ENCODE peak calls at places on chromosomes 5 and 9, in nine cellular contexts. J is CD4-positive, alpha-beta T cell; W is NCI-H146; Z is hypothalamus; Y is stimulated activated CD8-positive, alpha-beta memory T cell treated with anti-CD3 and anti-CD28 coated beads, Interleukin-4, amount 100 ng/mL, for 4 hours; Q is hepatic stellate cell; G is memory B cell; D is NCI-H345; V is activated T-helper 1 cell treated with anti-CD3 and anti-CD28 coated beads, Interleukin-12 subunit alpha, Interleukin-12 subunit beta, Interleukin-2, Interleukin-4 antibody, amounts not matched to agents 30 ng/mL and 10 ng/mL and 1 ng/mL, durations not matched to agents 14 hours and 24 hours and 36 hours. O is an unnamed sample.

GRCh38 chr5:54514841-54515432 is 2.6 kb upstream of the SNX18 start:
- DNase-seq in J (no peak), V (no peak), D (no peak), Q (no peak), Z (no peak), W (no peak), Y (no peak), G (no peak), O (no peak)

GRCh38 chr5:94693043-94693822 is 74.8 kb downstream of the SLF1 start:
- DNase-seq in Q (no peak), Z (no peak), W (peak), Y (no peak), V (no peak), J (no peak), D (peak), G (peak), O (no peak)

GRCh38 chr9:69900406-69900805 is 79.8 kb downstream of the CFAP95 start:
- DNase-seq in V (no peak), G (no peak), W (no peak), J (no peak), Z (no peak), Y (no peak), Q (no peak), D (no peak), O (no peak)

GRCh38 chr9:2181794-2182193 is 166.6 kb downstream of the SMARCA2 start:
- DNase-seq in Y (no peak), D (no peak), V (no peak), Z (no peak), G (no peak), W (peak), Q (no peak), J (no peak), O (peak)

GRCh38 chr5:141560141-141560540 is 58.7 kb downstream of the DIAPH1 start:
- DNase-seq in G (no peak), Z (no peak), Y (no peak), D (peak), V (no peak), Q (no peak), W (peak), J (no peak), O (no peak)

GRCh38 chr5:108379722-108380530 is 2.0 kb downstream of the FBXL17 start:
- DNase-seq in Y (no peak), D (no peak), V (no peak), G (no peak), Z (no peak), Q (no peak), W (no peak), J (no peak), O (no peak)

GRCh38 chr9:4228606-4229005 is 71.3 kb downstream of the GLIS3 start:
- DNase-seq in Y (no peak), V (no peak), W (no peak), Z (no peak), Q (no peak), G (no peak), D (no peak), J (no peak), O (no peak)

GRCh38 chr5:172429201-172429940 is 25.0 kb downstream of the SH3PXD2B start:
- DNase-seq in Y (no peak), D (no peak), V (no peak), J (no peak), G (no peak), W (no peak), Q (no peak), Z (no peak), O (no peak)

GRCh38 chr5:2205596-2205995 is 322.9 kb upstream of the IRX4 start:
- DNase-seq in G (no peak), Z (no peak), Q (no peak), Y (no peak), D (no peak), J (no peak), V (no peak), W (no peak), O (no peak)

GRCh38 chr5:71586052-71586940 is 844 bp upstream of the MCCC2 start:
- DNase-seq in Q (peak), V (no peak), Y (no peak), G (no peak), W (peak), J (no peak), D (no peak), Z (no peak), O (no peak)

GRCh38 chr9:105138306-105138801 is 106.1 kb upstream of the SLC44A1 start:
- DNase-seq in Q (no peak), J (no peak), Z (no peak), V (no peak), D (peak), G (no peak), Y (no peak), W (peak), O (peak)

GRCh38 chr5:164573397-164573796 is 1068.0 kb downstream of the MAT2B start:
- DNase-seq in D (no peak), Z (no peak), Q (no peak), W (no peak), V (no peak), Y (no peak), J (no peak), G (no peak), O (no peak)

GRCh38 chr9:137656416-137656815 is 37.6 kb downstream of the EHMT1 start:
- DNase-seq in V (no peak), J (no peak), W (no peak), Y (no peak), Z (no peak), D (no peak), Q (no peak), G (no peak), O (no peak)

GRCh38 chr5:38847549-38848341 is 1.9 kb downstream of the OSMR start:
- DNase-seq in D (no peak), J (no peak), Q (no peak), V (no peak), Y (no peak), Z (no peak), G (no peak), W (no peak), O (no peak)

GRCh38 chr5:179858241-179858585 is 404 bp downstream of the MRNIP start:
- DNase-seq in G (peak), J (peak), D (peak), W (peak), Q (peak), V (peak), Z (no peak), Y (peak), O (no peak)

GRCh38 chr9:99948896-99949295 is 42.4 kb downstream of the STX17 start:
- DNase-seq in Q (no peak), D (no peak), Z (no peak), Y (no peak), V (no peak), G (no peak), J (no peak), W (no peak), O (no peak)

GRCh38 chr5:80967500-80968181 is 7.5 kb downstream of the RASGRF2 start:
- DNase-seq in Q (peak), D (no peak), Z (no peak), Y (no peak), W (peak), V (no peak), J (no peak), G (no peak), O (no peak)

GRCh38 chr5:169344629-169345028 is 43.7 kb upstream of the SLIT3 start:
- DNase-seq in Z (no peak), Q (no peak), D (no peak), V (no peak), W (no peak), G (no peak), J (no peak), Y (no peak), O (no peak)

GRCh38 chr5:76082790-76083554 is at the start of gene SV2C:
- DNase-seq in J (peak), Z (no peak), D (peak), W (peak), V (no peak), Y (no peak), Q (peak), G (no peak), O (peak)

GRCh38 chr9:110602281-110602680 is 22.7 kb upstream of the SVEP1 start:
- DNase-seq in J (no peak), G (no peak), Z (no peak), Y (no peak), V (no peak), W (no peak), D (no peak), Q (no peak), O (no peak)

GRCh38 chr9:135702002-135702721 is at the start of gene KCNT1:
- DNase-seq in Z (peak), J (peak), Q (peak), Y (peak), V (peak), W (peak), D (peak), G (peak), O (peak)

GRCh38 chr9:76988941-76989340 is 30.5 kb upstream of the FOXB2 start:
- DNase-seq in Z (no peak), G (no peak), J (no peak), D (no peak), Q (no peak), Y (no peak), V (no peak), W (no peak), O (no peak)

GRCh38 chr5:126948011-126948355 is 82.4 kb downstream of the MARCHF3 start:
- DNase-seq in G (no peak), W (no peak), J (no peak), Q (no peak), V (no peak), D (no peak), Y (no peak), Z (no peak), O (no peak)

GRCh38 chr9:75185585-75186170 is 97.4 kb downstream of the OSTF1 start:
- DNase-seq in Z (no peak), G (no peak), W (no peak), J (peak), Q (no peak), Y (peak), V (peak), D (peak), O (peak)

GRCh38 chr9:124392855-124393460 is 22.3 kb downstream of the PSMB7 start:
- DNase-seq in V (no peak), G (no peak), J (no peak), Y (no peak), Z (peak), W (peak), D (peak), Q (peak), O (peak)

GRCh38 chr9:77440057-77440456 is 208.1 kb downstream of the GNA14 start:
- DNase-seq in Y (no peak), J (no peak), Z (no peak), V (no peak), D (peak), G (no peak), Q (no peak), W (peak), O (no peak)

GRCh38 chr9:18274693-18275092 is 199.3 kb upstream of the ADAMTSL1 start:
- DNase-seq in Q (no peak), D (peak), V (no peak), Z (no peak), W (no peak), G (no peak), Y (no peak), J (no peak), O (no peak)

GRCh38 chr9:131951905-131952304 is 127.8 kb downstream of the MED27 start:
- DNase-seq in Z (peak), J (no peak), V (no peak), Y (no peak), D (no peak), Q (peak), G (no peak), W (no peak), O (no peak)

GRCh38 chr9:80061940-80062339 is 490.2 kb downstream of the TLE4 start:
- DNase-seq in Z (no peak), G (no peak), D (no peak), Q (peak), Y (no peak), W (no peak), J (no peak), V (no peak), O (no peak)

GRCh38 chr9:16884373-16884772 is 13.9 kb upstream of the BNC2 start:
- DNase-seq in W (no peak), G (no peak), V (no peak), J (no peak), D (no peak), Y (no peak), Q (no peak), Z (no peak), O (no peak)

GRCh38 chr5:155522540-155522939 is 509.0 kb downstream of the KIF4B start:
- DNase-seq in V (no peak), Q (no peak), J (no peak), G (no peak), D (peak), Y (no peak), W (no peak), Z (no peak), O (no peak)

GRCh38 chr5:816176-816575 is 31.6 kb upstream of the ZDHHC11B start:
- DNase-seq in Z (no peak), Q (no peak), G (no peak), V (no peak), Y (no peak), W (no peak), J (no peak), D (no peak), O (no peak)

GRCh38 chr5:66828551-66829421 is 232.6 kb downstream of the MAST4 start:
- DNase-seq in J (peak), W (peak), G (peak), Q (peak), V (peak), Y (no peak), Z (peak), D (no peak), O (peak)

GRCh38 chr5:67059747-67060490 is 136.7 kb downstream of the CD180 start:
- DNase-seq in Q (peak), Y (no peak), D (no peak), W (no peak), J (no peak), G (no peak), Z (no peak), V (no peak), O (no peak)

GRCh38 chr5:2410451-2410850 is 341.0 kb downstream of the IRX2 start:
- DNase-seq in J (no peak), D (no peak), Q (no peak), V (no peak), G (no peak), Z (no peak), W (no peak), Y (no peak), O (no peak)

GRCh38 chr5:117973785-117974184 is 1014.6 kb downstream of the DTWD2 start:
- DNase-seq in Q (no peak), G (no peak), W (no peak), D (no peak), Y (no peak), Z (no peak), J (no peak), V (no peak), O (no peak)

GRCh38 chr5:111805071-111805470 is 48.1 kb upstream of the NREP start:
- DNase-seq in W (no peak), G (no peak), D (no peak), Y (no peak), V (no peak), Z (no peak), Q (no peak), J (no peak), O (no peak)